ENCODE peak calls at places on chromosomes 16 and 17, in nine cellular contexts. One of them, this sample, is unnamed.

GRCh38 chr17:41772218-41772585 is 14.3 kb downstream of the JUP start:
- DNase-seq in KG1: no peak
- DNase-seq in GM19239: no peak
- DNase-seq in ELR: no peak
- DNase-seq in GM04503: no peak
- DNase-seq in cerebellar nuclear complex: no peak
- DNase-seq in germinal center: no peak
- DNase-seq in activated gamma-delta T cell treated with anti-CD3 and anti-CD28 coated beads, Interleukin-2, amount 50 U/mL, for 16 hours: no peak
- DNase-seq in neural progenitor cell: no peak
- DNase-seq in this sample: no peak

GRCh38 chr17:48429638-48430586 is at the start of gene SKAP1:
- DNase-seq in germinal center: peak
- DNase-seq in activated gamma-delta T cell treated with anti-CD3 and anti-CD28 coated beads, Interleukin-2, amount 50 U/mL, for 16 hours: peak
- DNase-seq in ELR: no peak
- DNase-seq in GM04503: no peak
- DNase-seq in cerebellar nuclear complex: no peak
- DNase-seq in neural progenitor cell: peak
- DNase-seq in KG1: no peak
- DNase-seq in GM19239: peak
- DNase-seq in this sample: peak

GRCh38 chr17:39462644-39463375 is 1.5 kb downstream of the CDK12 start:
- DNase-seq in germinal center: peak
- DNase-seq in GM04503: no peak
- DNase-seq in cerebellar nuclear complex: no peak
- DNase-seq in activated gamma-delta T cell treated with anti-CD3 and anti-CD28 coated beads, Interleukin-2, amount 50 U/mL, for 16 hours: no peak
- DNase-seq in GM19239: no peak
- DNase-seq in neural progenitor cell: peak
- DNase-seq in KG1: peak
- DNase-seq in ELR: peak
- DNase-seq in this sample: no peak

GRCh38 chr17:38761612-38762011 is 9.1 kb downstream of the PSMB3 start:
- DNase-seq in KG1: no peak
- DNase-seq in ELR: peak
- DNase-seq in germinal center: no peak
- DNase-seq in neural progenitor cell: peak
- DNase-seq in activated gamma-delta T cell treated with anti-CD3 and anti-CD28 coated beads, Interleukin-2, amount 50 U/mL, for 16 hours: no peak
- DNase-seq in GM04503: no peak
- DNase-seq in GM19239: no peak
- DNase-seq in cerebellar nuclear complex: no peak
- DNase-seq in this sample: no peak

GRCh38 chr16:75943705-75944514 is 217.6 kb upstream of the CPHXL start:
- DNase-seq in KG1: no peak
- DNase-seq in neural progenitor cell: no peak
- DNase-seq in germinal center: no peak
- DNase-seq in cerebellar nuclear complex: no peak
- DNase-seq in GM04503: no peak
- DNase-seq in activated gamma-delta T cell treated with anti-CD3 and anti-CD28 coated beads, Interleukin-2, amount 50 U/mL, for 16 hours: no peak
- DNase-seq in GM19239: no peak
- DNase-seq in ELR: no peak
- DNase-seq in this sample: no peak

GRCh38 chr16:982152-983043 is 828 bp downstream of the SOX8 start:
- DNase-seq in GM19239: no peak
- DNase-seq in cerebellar nuclear complex: no peak
- DNase-seq in neural progenitor cell: peak
- DNase-seq in KG1: no peak
- DNase-seq in ELR: no peak
- DNase-seq in germinal center: no peak
- DNase-seq in activated gamma-delta T cell treated with anti-CD3 and anti-CD28 coated beads, Interleukin-2, amount 50 U/mL, for 16 hours: no peak
- DNase-seq in GM04503: no peak
- DNase-seq in this sample: no peak

GRCh38 chr17:28449861-28450260 is 23.6 kb upstream of the SLC13A2 start:
- DNase-seq in ELR: no peak
- DNase-seq in germinal center: no peak
- DNase-seq in cerebellar nuclear complex: no peak
- DNase-seq in GM04503: no peak
- DNase-seq in neural progenitor cell: no peak
- DNase-seq in KG1: no peak
- DNase-seq in activated gamma-delta T cell treated with anti-CD3 and anti-CD28 coated beads, Interleukin-2, amount 50 U/mL, for 16 hours: no peak
- DNase-seq in GM19239: no peak
- DNase-seq in this sample: no peak

GRCh38 chr17:76868176-76868668 is at the start of gene MGAT5B:
- DNase-seq in KG1: peak
- DNase-seq in cerebellar nuclear complex: no peak
- DNase-seq in germinal center: peak
- DNase-seq in neural progenitor cell: peak
- DNase-seq in GM04503: no peak
- DNase-seq in GM19239: peak
- DNase-seq in ELR: peak
- DNase-seq in activated gamma-delta T cell treated with anti-CD3 and anti-CD28 coated beads, Interleukin-2, amount 50 U/mL, for 16 hours: peak
- DNase-seq in this sample: no peak

GRCh38 chr16:22424161-22424937 is 49.9 kb upstream of the CDR2 start:
- DNase-seq in GM04503: peak
- DNase-seq in cerebellar nuclear complex: peak
- DNase-seq in ELR: no peak
- DNase-seq in activated gamma-delta T cell treated with anti-CD3 and anti-CD28 coated beads, Interleukin-2, amount 50 U/mL, for 16 hours: no peak
- DNase-seq in GM19239: no peak
- DNase-seq in KG1: no peak
- DNase-seq in neural progenitor cell: no peak
- DNase-seq in germinal center: no peak
- DNase-seq in this sample: no peak

GRCh38 chr17:82394296-82394695 is 22.7 kb downstream of the UTS2R start:
- DNase-seq in germinal center: no peak
- DNase-seq in GM04503: no peak
- DNase-seq in cerebellar nuclear complex: no peak
- DNase-seq in GM19239: no peak
- DNase-seq in KG1: no peak
- DNase-seq in ELR: no peak
- DNase-seq in neural progenitor cell: no peak
- DNase-seq in activated gamma-delta T cell treated with anti-CD3 and anti-CD28 coated beads, Interleukin-2, amount 50 U/mL, for 16 hours: no peak
- DNase-seq in this sample: no peak

GRCh38 chr16:27253526-27253930 is 15.0 kb downstream of the NSMCE1 start:
- DNase-seq in ELR: peak
- DNase-seq in GM04503: peak
- DNase-seq in KG1: no peak
- DNase-seq in cerebellar nuclear complex: no peak
- DNase-seq in germinal center: no peak
- DNase-seq in neural progenitor cell: no peak
- DNase-seq in activated gamma-delta T cell treated with anti-CD3 and anti-CD28 coated beads, Interleukin-2, amount 50 U/mL, for 16 hours: no peak
- DNase-seq in GM19239: no peak
- DNase-seq in this sample: no peak

GRCh38 chr17:72177738-72178137 is 56.9 kb downstream of the SOX9 start:
- DNase-seq in neural progenitor cell: no peak
- DNase-seq in KG1: no peak
- DNase-seq in GM19239: no peak
- DNase-seq in germinal center: no peak
- DNase-seq in ELR: no peak
- DNase-seq in cerebellar nuclear complex: no peak
- DNase-seq in GM04503: no peak
- DNase-seq in activated gamma-delta T cell treated with anti-CD3 and anti-CD28 coated beads, Interleukin-2, amount 50 U/mL, for 16 hours: no peak
- DNase-seq in this sample: no peak

GRCh38 chr16:1746693-1747195 is 24.6 kb downstream of the NME3 start:
- DNase-seq in germinal center: no peak
- DNase-seq in activated gamma-delta T cell treated with anti-CD3 and anti-CD28 coated beads, Interleukin-2, amount 50 U/mL, for 16 hours: no peak
- DNase-seq in GM19239: no peak
- DNase-seq in GM04503: no peak
- DNase-seq in KG1: no peak
- DNase-seq in cerebellar nuclear complex: no peak
- DNase-seq in ELR: peak
- DNase-seq in neural progenitor cell: no peak
- DNase-seq in this sample: no peak

GRCh38 chr16:3469736-3470135 is 25.6 kb downstream of the C16orf90 start:
- DNase-seq in ELR: no peak
- DNase-seq in GM19239: no peak
- DNase-seq in KG1: no peak
- DNase-seq in germinal center: no peak
- DNase-seq in GM04503: no peak
- DNase-seq in activated gamma-delta T cell treated with anti-CD3 and anti-CD28 coated beads, Interleukin-2, amount 50 U/mL, for 16 hours: no peak
- DNase-seq in cerebellar nuclear complex: no peak
- DNase-seq in neural progenitor cell: no peak
- DNase-seq in this sample: no peak

GRCh38 chr16:30567160-30567990 is 4.1 kb downstream of the ZNF688 start:
- DNase-seq in germinal center: no peak
- DNase-seq in neural progenitor cell: no peak
- DNase-seq in GM19239: no peak
- DNase-seq in GM04503: no peak
- DNase-seq in KG1: no peak
- DNase-seq in cerebellar nuclear complex: no peak
- DNase-seq in ELR: peak
- DNase-seq in activated gamma-delta T cell treated with anti-CD3 and anti-CD28 coated beads, Interleukin-2, amount 50 U/mL, for 16 hours: peak
- DNase-seq in this sample: peak

GRCh38 chr16:77920984-77921383 is 101.4 kb upstream of the CLEC3A start:
- DNase-seq in germinal center: no peak
- DNase-seq in KG1: no peak
- DNase-seq in neural progenitor cell: no peak
- DNase-seq in GM19239: no peak
- DNase-seq in ELR: no peak
- DNase-seq in activated gamma-delta T cell treated with anti-CD3 and anti-CD28 coated beads, Interleukin-2, amount 50 U/mL, for 16 hours: no peak
- DNase-seq in cerebellar nuclear complex: no peak
- DNase-seq in GM04503: no peak
- DNase-seq in this sample: no peak

GRCh38 chr16:58269526-58269925 is 25.3 kb downstream of the PRSS54 start:
- DNase-seq in activated gamma-delta T cell treated with anti-CD3 and anti-CD28 coated beads, Interleukin-2, amount 50 U/mL, for 16 hours: no peak
- DNase-seq in cerebellar nuclear complex: no peak
- DNase-seq in germinal center: no peak
- DNase-seq in GM04503: no peak
- DNase-seq in ELR: no peak
- DNase-seq in GM19239: no peak
- DNase-seq in neural progenitor cell: no peak
- DNase-seq in KG1: no peak
- DNase-seq in this sample: no peak

GRCh38 chr17:9101356-9101755 is 80.0 kb downstream of the NTN1 start:
- DNase-seq in neural progenitor cell: no peak
- DNase-seq in GM04503: no peak
- DNase-seq in GM19239: no peak
- DNase-seq in germinal center: no peak
- DNase-seq in ELR: no peak
- DNase-seq in activated gamma-delta T cell treated with anti-CD3 and anti-CD28 coated beads, Interleukin-2, amount 50 U/mL, for 16 hours: no peak
- DNase-seq in KG1: no peak
- DNase-seq in cerebellar nuclear complex: no peak
- DNase-seq in this sample: no peak

This sample was measured in NK-92 treated with Interleukin-12 subunit alpha and Interleukin-12 subunit beta, amount 100 ng/mL, for 24 hours.